ENCODE peak calls at places on chromosome 15, in five cellular contexts. O is SK-N-SH, Z is GM23248, L is PC-9, E is neural progenitor cell. I is an unnamed sample.

GRCh38 chr15:93451265-93451664 is 362.3 kb upstream of the RGMA start:
- DNase-seq in Z (no peak), L (no peak), O (no peak), E (peak; percentile 61), I (peak; percentile 25)

GRCh38 chr15:62250176-62250575 is 85.1 kb upstream of the C2CD4B start:
- DNase-seq in Z (no peak), E (no peak), O (no peak), L (no peak), I (no peak)

GRCh38 chr15:35753486-35753885 is 207.5 kb upstream of the DPH6 start:
- DNase-seq in O (no peak), Z (peak; percentile 83), L (no peak), E (no peak), I (no peak)

GRCh38 chr15:39282663-39283208 is 298.1 kb upstream of the THBS1 start:
- DNase-seq in E (no peak), Z (peak; percentile 60), O (no peak), L (no peak), I (no peak)

GRCh38 chr15:33278816-33279612 is 31.8 kb upstream of the RYR3 start:
- DNase-seq in L (peak; percentile 70), Z (peak; percentile 93), E (no peak), O (no peak), I (peak; percentile 40)

GRCh38 chr15:60471314-60471713 is 7.6 kb downstream of the ICE2 start:
- DNase-seq in O (peak; percentile 21), L (no peak), Z (peak; percentile 33), E (no peak), I (no peak)

GRCh38 chr15:99452728-99453643 is 112.8 kb upstream of the MEF2A start:
- DNase-seq in O (peak; percentile 26), Z (no peak), L (peak; percentile 55), E (no peak), I (no peak)

GRCh38 chr15:38304486-38304885 is 51.9 kb downstream of the SPRED1 start:
- DNase-seq in O (no peak), Z (no peak), E (no peak), L (no peak), I (no peak)

GRCh38 chr15:29134239-29134638 is 135.4 kb downstream of the NSMCE3 start:
- DNase-seq in O (peak; percentile 13), Z (no peak), E (no peak), L (no peak), I (no peak)

GRCh38 chr15:82966671-82967071 is 14.2 kb upstream of the HOMER2 start:
- DNase-seq in L (no peak), Z (no peak), O (no peak), E (no peak), I (no peak)

GRCh38 chr15:52295421-52295991 is at the start of gene MYO5C:
- DNase-seq in O (peak; percentile 89), E (peak; percentile 87), L (peak; percentile 90), Z (peak; percentile 16), I (peak; percentile 95)

GRCh38 chr15:88604381-88604951 is 16.7 kb upstream of the AEN start:
- DNase-seq in Z (no peak), O (peak; percentile 73), L (no peak), E (peak; percentile 61), I (peak; percentile 63)

GRCh38 chr15:47374222-47374621 is 343.1 kb upstream of the SEMA6D start:
- DNase-seq in Z (peak; percentile 25), L (no peak), E (no peak), O (no peak), I (peak; percentile 70)

GRCh38 chr15:79965836-79966630 is 5.0 kb downstream of the BCL2A1 start:
- DNase-seq in E (no peak), Z (no peak), L (no peak), O (no peak), I (no peak)

GRCh38 chr15:79978694-79979519 is 7.9 kb upstream of the BCL2A1 start:
- DNase-seq in E (no peak), L (no peak), Z (peak; percentile 93), O (no peak), I (no peak)

GRCh38 chr15:93024716-93025624 is 64.0 kb downstream of the RGMA start:
- DNase-seq in E (no peak), O (no peak), Z (no peak), L (no peak), I (no peak)

GRCh38 chr15:69593981-69594966 is 141.7 kb downstream of the RPLP1 start:
- DNase-seq in Z (peak; percentile 49), E (no peak), O (no peak), L (peak; percentile 83), I (no peak)

GRCh38 chr15:35624881-35625280 is 78.9 kb upstream of the DPH6 start:
- DNase-seq in E (no peak), Z (peak; percentile 92), O (no peak), L (no peak), I (no peak)

GRCh38 chr15:83446904-83447708 is at the start of gene SH3GL3:
- DNase-seq in Z (peak; percentile 93), L (peak; percentile 40), E (peak; percentile 93), O (peak; percentile 82), I (peak; percentile 93)

GRCh38 chr15:79644091-79644490 is 212.0 kb downstream of the MINAR1 start:
- DNase-seq in Z (peak; percentile 87), L (no peak), O (no peak), E (no peak), I (no peak)

GRCh38 chr15:89406756-89407650 is 72.4 kb upstream of the POLG start:
- DNase-seq in O (no peak), E (peak; percentile 72), L (no peak), Z (peak; percentile 21), I (peak; percentile 85)

GRCh38 chr15:39269821-39270220 is 311.1 kb upstream of the THBS1 start:
- DNase-seq in E (no peak), Z (no peak), O (no peak), L (no peak), I (no peak)

GRCh38 chr15:66891776-66892175 is 173.6 kb upstream of the SMAD3 start:
- DNase-seq in L (no peak), Z (no peak), E (no peak), O (no peak), I (no peak)

GRCh38 chr15:71139264-71139663 is 24.0 kb downstream of the THSD4 start:
- DNase-seq in O (no peak), E (no peak), L (no peak), Z (no peak), I (no peak)

GRCh38 chr15:52427804-52428203 is 100.9 kb downstream of the MYO5A start:
- DNase-seq in L (no peak), Z (peak; percentile 68), E (peak; percentile 53), O (peak; percentile 17), I (no peak)

GRCh38 chr15:26848498-26848897 is 18.4 kb upstream of the GABRA5 start:
- DNase-seq in O (no peak), Z (peak; percentile 4), E (no peak), L (no peak), I (no peak)

GRCh38 chr15:28955160-28955502 is 69.4 kb downstream of the APBA2 start:
- DNase-seq in L (no peak), E (peak; percentile 41), Z (no peak), O (peak; percentile 52), I (no peak)

GRCh38 chr15:99421172-99421656 is 144.6 kb upstream of the MEF2A start:
- DNase-seq in Z (no peak), L (no peak), E (peak; percentile 61), O (no peak), I (no peak)

GRCh38 chr15:69498282-69498681 is 45.7 kb downstream of the RPLP1 start:
- DNase-seq in L (no peak), Z (no peak), E (no peak), O (no peak), I (no peak)

GRCh38 chr15:35702946-35703495 is 157.1 kb upstream of the DPH6 start:
- DNase-seq in O (no peak), Z (no peak), L (no peak), E (no peak), I (no peak)

GRCh38 chr15:76059320-76060097 is at the start of gene TMEM266:
- DNase-seq in E (peak; percentile 96), L (peak; percentile 37), Z (peak; percentile 52), O (peak; percentile 98), I (peak; percentile 88)

GRCh38 chr15:80957556-80957955 is 32.1 kb downstream of the MESD start:
- DNase-seq in L (no peak), E (no peak), Z (peak; percentile 25), O (no peak), I (no peak)

GRCh38 chr15:88912500-88912921 is 668 bp downstream of the MFGE8 start:
- DNase-seq in Z (peak; percentile 68), L (no peak), O (peak; percentile 64), E (peak; percentile 53), I (peak; percentile 24)

GRCh38 chr15:26073430-26074333 is 210.6 kb upstream of the ATP10A start:
- DNase-seq in L (no peak), Z (no peak), O (no peak), E (no peak), I (no peak)

GRCh38 chr15:68197170-68197492 is 8.0 kb downstream of the CALML4 start:
- DNase-seq in O (no peak), Z (no peak), E (no peak), L (no peak), I (no peak)
- H3F3A ChIP-seq in O (no peaks in the 10 kb centered on the region), Z (no peaks in the 10 kb centered on the region), E (peaks cover 25% of the 10 kb centered on the region), L (peaks cover 4% of the 10 kb centered on the region), I (peaks cover 5% of the 10 kb centered on the region)

GRCh38 chr15:74788716-74789151 is 6.9 kb downstream of the CSK start:
- DNase-seq in L (no peak), E (peak; percentile 21), Z (no peak), O (no peak), I (peak; percentile 60)
- H3F3A ChIP-seq in L (no peaks in the 10 kb centered on the region), E (no peaks in the 10 kb centered on the region), Z (peaks cover 6% of the 10 kb centered on the region), O (peaks cover 14% of the 10 kb centered on the region), I (peaks cover 7% of the 10 kb centered on the region)

GRCh38 chr15:31362886-31363285 is 36.3 kb downstream of the KLF13 start:
- DNase-seq in Z (no peak), O (no peak), E (no peak), L (no peak), I (no peak)
- H3F3A ChIP-seq in Z (no peaks in the 10 kb centered on the region), O (no peaks in the 10 kb centered on the region), E (peaks cover 5% of the 10 kb centered on the region), L (no peaks in the 10 kb centered on the region), I (no peaks in the 10 kb centered on the region)

DNA sequence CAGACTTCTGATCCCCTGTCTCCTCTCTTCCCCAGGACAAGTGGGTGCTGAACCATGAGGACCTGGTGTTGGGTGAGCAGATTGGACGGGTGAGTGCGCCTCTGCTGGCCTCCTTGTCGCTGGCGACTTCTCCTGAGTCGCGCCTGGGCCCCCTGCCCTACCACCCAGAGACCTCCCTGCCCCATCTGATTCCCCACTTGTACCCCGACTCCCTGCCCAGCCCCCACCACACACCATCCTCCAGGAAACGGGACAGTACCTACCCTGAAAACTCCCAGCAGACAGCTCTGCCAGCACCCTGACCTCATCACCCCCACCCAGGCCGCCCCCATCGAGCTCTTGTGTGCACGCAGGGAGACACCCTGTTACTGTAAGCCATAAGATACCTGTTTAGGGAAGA is 7.7 kb downstream of the FES start:
- DNase-seq in L (no peak), E (no peak), O (no peak), Z (no peak), I (no peak)
- H3F3A ChIP-seq in L (no peaks in the 10 kb centered on the region), E (peaks cover 3% of the 10 kb centered on the region), O (no peaks in the 10 kb centered on the region), Z (no peaks in the 10 kb centered on the region), I (no peaks in the 10 kb centered on the region)

I was measured in GM23338.